ENCODE peak calls at places on chromosomes 7 and 10, in ten cellular contexts. V, J, G, R, X, F, W, Y, M and O are unnamed samples.

GRCh38 chr7:3922175-3922635 is 621.2 kb downstream of the SDK1 start:
- DNase-seq in J (peak; percentile 98), F (peak; percentile 37), G (no peak), W (no peak), Y (peak; percentile 72), V (no peak), X (no peak), M (peak; percentile 98), R (no peak), O (peak; percentile 66)

GRCh38 chr7:152856351-152856750 is 96.8 kb downstream of the ACTR3B start:
- DNase-seq in X (no peak), V (no peak), F (no peak), J (no peak), G (no peak), R (no peak), Y (no peak), W (no peak), M (no peak), O (no peak)

GRCh38 chr10:79285315-79286185 is 61.7 kb upstream of the PPIF start:
- DNase-seq in Y (no peak), R (no peak), J (no peak), W (no peak), M (no peak), V (no peak), F (no peak), X (no peak), G (no peak), O (no peak)

GRCh38 chr7:78968951-78969350 is 484.5 kb downstream of the MAGI2 start:
- DNase-seq in R (no peak), V (no peak), Y (no peak), G (no peak), W (no peak), J (no peak), M (no peak), F (no peak), X (no peak), O (no peak)

GRCh38 chr10:59589721-59590120 is 119.9 kb downstream of the SLC16A9 start:
- DNase-seq in M (no peak), J (no peak), F (no peak), G (no peak), W (no peak), X (no peak), Y (no peak), V (no peak), R (no peak), O (no peak)

GRCh38 chr10:84149854-84150253 is 10.5 kb downstream of the GHITM start:
- DNase-seq in X (no peak), R (no peak), Y (no peak), V (no peak), F (no peak), G (no peak), J (no peak), M (no peak), W (no peak), O (no peak)

GRCh38 chr10:480928-481551 is 208.4 kb downstream of the DIP2C start:
- DNase-seq in F (no peak), M (no peak), X (no peak), Y (no peak), V (no peak), G (no peak), R (no peak), W (no peak), J (no peak), O (no peak)

GRCh38 chr7:133782470-133782869 is 344.7 kb upstream of the LRGUK start:
- DNase-seq in J (no peak), M (no peak), G (no peak), R (no peak), W (no peak), Y (no peak), F (no peak), X (no peak), V (no peak), O (no peak)

GRCh38 chr10:92124524-92125168 is 166.2 kb downstream of the CPEB3 start:
- DNase-seq in F (no peak), W (no peak), R (no peak), X (peak; percentile 67), M (peak; percentile 92), V (no peak), G (no peak), Y (no peak), J (no peak), O (peak; percentile 51)

GRCh38 chr10:132698211-132698751 is 87.7 kb downstream of the NKX6-2 start:
- DNase-seq in M (no peak), W (no peak), G (no peak), V (no peak), R (no peak), F (no peak), J (no peak), Y (no peak), X (peak; percentile 18), O (peak; percentile 41)

GRCh38 chr7:42792841-42793240 is 119.0 kb downstream of the C7orf25 start:
- DNase-seq in Y (no peak), W (no peak), R (no peak), J (peak; percentile 0), F (no peak), V (no peak), X (no peak), G (no peak), M (no peak), O (no peak)

GRCh38 chr7:150631866-150632864 is at the start of gene GIMAP6:
- DNase-seq in V (peak; percentile 61), J (no peak), F (peak; percentile 27), W (no peak), R (peak; percentile 10), M (no peak), X (no peak), G (no peak), Y (no peak), O (peak; percentile 55)

GRCh38 chr7:151687523-151688235 is 168.0 kb upstream of the RHEB start:
- DNase-seq in G (peak; percentile 70), X (no peak), Y (peak; percentile 92), F (peak; percentile 77), R (no peak), W (peak; percentile 73), J (peak; percentile 99), M (peak; percentile 96), V (no peak), O (peak; percentile 91)

GRCh38 chr10:27330074-27330473 is 89.5 kb upstream of the ACBD5 start:
- DNase-seq in J (no peak), F (no peak), Y (no peak), R (no peak), G (no peak), X (no peak), V (no peak), W (no peak), M (no peak), O (no peak)

GRCh38 chr7:35802102-35802466 is 1.2 kb downstream of the SEPTIN7 start:
- DNase-seq in G (no peak), M (no peak), W (no peak), Y (no peak), R (no peak), J (no peak), V (no peak), X (no peak), F (no peak), O (no peak)

GRCh38 chr7:35802649-35803048 is 1.8 kb downstream of the SEPTIN7 start:
- DNase-seq in Y (no peak), W (no peak), G (no peak), X (no peak), F (peak; percentile 26), V (no peak), M (peak; percentile 6), J (no peak), R (no peak), O (no peak)

GRCh38 chr7:35805876-35806275 is 5.0 kb downstream of the SEPTIN7 start:
- DNase-seq in V (no peak), W (no peak), G (no peak), F (no peak), J (no peak), M (no peak), Y (no peak), R (no peak), X (no peak), O (no peak)

GRCh38 chr7:35801392-35802101 is 690 bp downstream of the SEPTIN7 start:
- DNase-seq in Y (no peak), R (peak; percentile 80), W (peak; percentile 83), V (peak; percentile 75), G (peak; percentile 77), M (peak; percentile 31), F (peak; percentile 61), J (peak; percentile 86), X (peak; percentile 84), O (peak; percentile 91)

GRCh38 chr7:35804571-35804970 is 3.7 kb downstream of the SEPTIN7 start:
- DNase-seq in M (no peak), W (no peak), Y (no peak), G (no peak), R (no peak), F (no peak), X (no peak), V (no peak), J (no peak), O (no peak)
- H3K36me3 ChIP-seq in M (no peaks in the 10 kb centered on the region), W (no peaks in the 10 kb centered on the region), Y (no peaks in the 10 kb centered on the region), G (no peaks in the 10 kb centered on the region), R (no peaks in the 10 kb centered on the region), F (peaks cover 2% of the 10 kb centered on the region), X (no peaks in the 10 kb centered on the region), V (no peaks in the 10 kb centered on the region), J (no peaks in the 10 kb centered on the region), O (no peaks in the 10 kb centered on the region)

DNA sequence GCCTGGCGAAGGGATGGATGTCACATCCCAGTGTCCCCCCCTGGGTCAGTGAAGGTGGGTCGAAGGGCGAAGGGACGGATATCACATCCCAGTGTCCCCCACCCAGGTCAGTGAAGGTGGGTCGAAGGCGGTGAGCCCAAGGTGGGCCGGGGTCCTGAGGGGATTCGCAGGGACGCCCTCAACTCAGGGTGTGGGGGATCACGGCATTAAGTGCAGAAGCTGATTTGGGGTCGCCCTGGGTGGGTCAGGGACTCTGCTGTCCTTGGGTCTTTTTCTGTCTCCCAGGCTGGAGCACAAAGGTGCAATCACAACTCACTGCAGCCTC is 21.9 kb downstream of the ADAP1 start:
- DNase-seq in R (no peak), M (no peak), V (no peak), W (peak; percentile 38), X (no peak), Y (no peak), J (no peak), F (no peak), G (no peak), O (peak; percentile 36)
- H3K36me3 ChIP-seq in R (no peaks in the 10 kb centered on the region), M (no peaks in the 10 kb centered on the region), V (no peaks in the 10 kb centered on the region), W (no peaks in the 10 kb centered on the region), X (no peaks in the 10 kb centered on the region), Y (no peaks in the 10 kb centered on the region), J (no peaks in the 10 kb centered on the region), F (no peaks in the 10 kb centered on the region), G (no peaks in the 10 kb centered on the region), O (no peaks in the 10 kb centered on the region)

DNA sequence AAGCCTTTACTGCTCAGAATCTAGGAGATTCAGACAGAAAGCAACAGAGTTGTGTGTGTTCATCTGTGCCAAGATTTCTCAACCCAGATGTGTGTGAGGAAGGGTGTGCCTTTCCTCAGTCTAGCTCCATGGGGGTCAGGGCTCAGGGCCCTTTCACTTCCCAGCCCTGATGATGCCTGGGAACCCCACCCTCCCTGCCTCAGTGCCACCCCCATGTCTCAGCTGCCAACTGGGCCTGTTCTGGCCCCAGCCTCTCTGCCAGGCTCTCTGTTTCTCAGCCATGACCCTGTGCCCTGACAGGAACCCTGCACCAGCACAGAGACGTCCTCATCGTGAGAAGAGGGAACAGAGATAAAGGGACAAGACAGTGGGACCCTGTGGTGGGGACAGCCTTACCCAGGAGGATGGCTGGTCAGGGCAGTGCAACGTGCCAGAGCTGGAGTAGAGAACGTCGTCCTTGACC is 102.0 kb downstream of the VIPR2 start:
- DNase-seq in Y (no peak), R (no peak), J (no peak), X (no peak), F (no peak), V (no peak), M (no peak), G (no peak), W (no peak), O (no peak)
- H3K36me3 ChIP-seq in Y (no peaks in the 10 kb centered on the region), R (no peaks in the 10 kb centered on the region), J (no peaks in the 10 kb centered on the region), X (no peaks in the 10 kb centered on the region), F (no peaks in the 10 kb centered on the region), V (no peaks in the 10 kb centered on the region), M (no peaks in the 10 kb centered on the region), G (no peaks in the 10 kb centered on the region), W (no peaks in the 10 kb centered on the region), O (no peaks in the 10 kb centered on the region)

GRCh38 chr10:120905268-120905667 is 54.1 kb downstream of the WDR11 start:
- DNase-seq in J (no peak), X (no peak), G (no peak), M (no peak), W (no peak), V (no peak), Y (no peak), F (no peak), R (no peak), O (peak; percentile 41)
- H3K36me3 ChIP-seq in J (peaks cover 24% of the 10 kb centered on the region), X (peaks cover 59% of the 10 kb centered on the region), G (no peaks in the 10 kb centered on the region), M (peaks cover 41% of the 10 kb centered on the region), W (peaks cover 98% of the 10 kb centered on the region), V (peaks cover 18% of the 10 kb centered on the region), Y (peaks cover 15% of the 10 kb centered on the region), F (peaks cover 47% of the 10 kb centered on the region), R (peaks cover 33% of the 10 kb centered on the region), O (peaks cover 30% of the 10 kb centered on the region)